ENCODE peak calls at places on chromosome 14, in seven cellular contexts. O is aorta; B is heart right ventricle; Q is GM12878; U is CD4-positive, CD25-positive, alpha-beta regulatory T cell; D is CD4-positive, alpha-beta memory T cell; S is right lobe of liver. C is an unnamed sample.

GRCh38 chr14:57182760-57183503 is 85.8 kb downstream of the EXOC5 start:
- DNase-seq in O (no peak), B (no peak), Q (no peak), U (no peak), D (no peak), S (no peak), C (no peak)

GRCh38 chr14:64753374-64753773 is 49.1 kb downstream of the PLEKHG3 start:
- DNase-seq in O (no peak), B (no peak), Q (no peak), U (no peak), D (no peak), S (no peak), C (no peak)

GRCh38 chr14:29663281-29663801 is 264.3 kb downstream of the PRKD1 start:
- DNase-seq in O (no peak), B (no peak), Q (no peak), U (no peak), D (no peak), S (no peak), C (no peak)

GRCh38 chr14:89576960-89577359 is 159.9 kb upstream of the FOXN3 start:
- DNase-seq in O (no peak), B (no peak), Q (no peak), U (no peak), D (no peak), S (no peak), C (no peak)

GRCh38 chr14:104769324-104770071 is 16.6 kb downstream of the SIVA1 start:
- DNase-seq in O (no peak), B (no peak), Q (no peak), U (no peak), D (no peak), S (no peak), C (no peak)

GRCh38 chr14:93018401-93018800 is 95.5 kb downstream of the CHGA start:
- DNase-seq in O (no peak), B (no peak), Q (no peak), U (no peak), D (no peak), S (no peak), C (no peak)

GRCh38 chr14:74922752-74923401 is at the start of gene RPS6KL1:
- DNase-seq in O (peak; percentile 89), B (peak; percentile 83), Q (no peak), U (peak; percentile 82), D (peak; percentile 63), S (peak; percentile 87), C (peak; percentile 38)

GRCh38 chr14:64951291-64951690 is 8.7 kb upstream of the GPX2 start:
- DNase-seq in O (no peak), B (no peak), Q (no peak), U (no peak), D (no peak), S (no peak), C (no peak)

GRCh38 chr14:65817011-65817410 is 404.5 kb downstream of the FUT8 start:
- DNase-seq in O (no peak), B (no peak), Q (no peak), U (no peak), D (no peak), S (no peak), C (no peak)

GRCh38 chr14:106657460-106657859 is 1131.1 kb downstream of the TMEM121 start:
- DNase-seq in O (no peak), B (no peak), Q (no peak), U (peak; percentile 58), D (peak; percentile 52), S (no peak), C (peak; percentile 35)

GRCh38 chr14:84750284-84750683 is 779.7 kb upstream of the FLRT2 start:
- DNase-seq in O (no peak), B (no peak), Q (no peak), U (no peak), D (no peak), S (no peak), C (no peak)

GRCh38 chr14:61761959-61762786 is at the start of gene SNAPC1:
- DNase-seq in O (peak; percentile 98), B (peak; percentile 97), Q (peak; percentile 96), U (peak; percentile 99), D (peak; percentile 98), S (peak; percentile 98), C (peak; percentile 98)

GRCh38 chr14:64726585-64726890 is 22.3 kb downstream of the PLEKHG3 start:
- DNase-seq in O (no peak), B (no peak), Q (no peak), U (no peak), D (peak; percentile 39), S (no peak), C (no peak)

GRCh38 chr14:50897658-50898175 is 25.9 kb downstream of the ABHD12B start:
- DNase-seq in O (no peak), B (no peak), Q (no peak), U (no peak), D (no peak), S (no peak), C (no peak)

GRCh38 chr14:50887476-50887875 is 15.6 kb downstream of the ABHD12B start:
- DNase-seq in O (no peak), B (no peak), Q (no peak), U (no peak), D (no peak), S (no peak), C (no peak)

GRCh38 chr14:50892255-50892654 is 20.4 kb downstream of the ABHD12B start:
- DNase-seq in O (no peak), B (no peak), Q (no peak), U (no peak), D (no peak), S (no peak), C (no peak)
- H3K4me3 ChIP-seq in O (no peak overlapping the region), B (no peak overlapping the region), Q (no peak overlapping the region), U (no peak overlapping the region), D (no peak overlapping the region), S (no peak overlapping the region), C (no peak overlapping the region)

DNA sequence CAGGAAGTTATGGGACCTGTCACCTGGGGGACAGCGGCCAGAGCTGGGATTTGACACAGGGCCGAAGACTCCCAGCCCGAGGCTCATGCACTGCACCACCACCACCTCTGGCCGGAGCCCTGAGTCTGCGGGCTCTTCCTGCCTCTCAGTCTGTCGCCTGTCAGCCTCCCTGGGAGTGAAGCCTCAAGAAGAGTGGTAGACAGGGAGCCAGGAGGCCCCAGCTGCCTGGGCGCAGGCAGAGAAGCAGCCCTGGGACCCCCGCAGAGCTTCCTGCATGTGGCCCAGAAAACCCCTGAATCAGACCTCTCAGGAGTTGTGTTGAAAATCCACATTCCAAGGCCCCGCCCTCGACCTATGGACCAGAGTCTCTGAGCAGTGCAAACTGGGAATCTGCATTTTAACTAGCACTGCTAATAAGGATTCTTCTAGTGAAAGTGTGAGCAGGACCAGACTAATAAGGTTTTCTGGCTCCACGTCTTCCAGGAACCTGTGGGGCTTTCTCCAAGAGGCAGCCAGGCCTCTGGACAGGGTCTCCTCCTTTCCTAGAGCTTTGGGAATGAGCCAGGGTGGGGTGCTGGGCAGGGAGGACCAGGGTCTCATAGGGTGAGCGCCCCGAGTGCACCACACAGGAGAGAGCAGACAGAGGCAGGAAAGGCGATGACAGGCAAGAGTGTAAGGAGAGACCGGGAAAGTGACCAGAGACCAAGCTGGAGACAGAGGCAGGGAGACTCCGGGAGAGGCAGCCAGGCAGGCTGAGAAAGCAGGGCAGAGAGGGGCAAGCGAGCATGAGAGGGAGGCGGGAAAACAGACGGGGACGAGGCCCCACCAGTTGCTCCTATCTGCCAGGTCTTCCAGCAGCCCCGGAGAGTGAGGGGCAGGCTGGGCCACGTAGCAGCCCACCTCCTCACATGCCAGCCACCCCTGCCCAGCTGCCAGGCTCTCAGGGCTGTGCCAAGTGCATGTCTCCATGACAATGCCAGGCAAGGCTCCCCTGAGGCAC is 112.4 kb downstream of the BCL11B start:
- DNase-seq in O (no peak), B (no peak), Q (no peak), U (no peak), D (no peak), S (no peak), C (no peak)
- H3K36me3 ChIP-seq in O (no peaks in the 10 kb centered on the region), B (no peaks in the 10 kb centered on the region), Q (no peaks in the 10 kb centered on the region), U (no peaks in the 10 kb centered on the region), D (no peaks in the 10 kb centered on the region), S (no peaks in the 10 kb centered on the region), C (no peaks in the 10 kb centered on the region)

GRCh38 chr14:36502558-36503508 is 17.2 kb downstream of the NKX2-1 start:
- DNase-seq in O (no peak), B (no peak), Q (no peak), U (no peak), D (no peak), S (no peak), C (no peak)

GRCh38 chr14:36504805-36505192 is 15.2 kb downstream of the NKX2-1 start:
- DNase-seq in O (no peak), B (no peak), Q (no peak), U (no peak), D (no peak), S (no peak), C (no peak)

GRCh38 chr14:36505892-36506731 is 13.9 kb downstream of the NKX2-1 start:
- DNase-seq in O (no peak), B (no peak), Q (no peak), U (no peak), D (no peak), S (no peak), C (no peak)

GRCh38 chr14:36505193-36505815 is 14.7 kb downstream of the NKX2-1 start:
- DNase-seq in O (no peak), B (no peak), Q (no peak), U (no peak), D (no peak), S (no peak), C (no peak)

DNA sequence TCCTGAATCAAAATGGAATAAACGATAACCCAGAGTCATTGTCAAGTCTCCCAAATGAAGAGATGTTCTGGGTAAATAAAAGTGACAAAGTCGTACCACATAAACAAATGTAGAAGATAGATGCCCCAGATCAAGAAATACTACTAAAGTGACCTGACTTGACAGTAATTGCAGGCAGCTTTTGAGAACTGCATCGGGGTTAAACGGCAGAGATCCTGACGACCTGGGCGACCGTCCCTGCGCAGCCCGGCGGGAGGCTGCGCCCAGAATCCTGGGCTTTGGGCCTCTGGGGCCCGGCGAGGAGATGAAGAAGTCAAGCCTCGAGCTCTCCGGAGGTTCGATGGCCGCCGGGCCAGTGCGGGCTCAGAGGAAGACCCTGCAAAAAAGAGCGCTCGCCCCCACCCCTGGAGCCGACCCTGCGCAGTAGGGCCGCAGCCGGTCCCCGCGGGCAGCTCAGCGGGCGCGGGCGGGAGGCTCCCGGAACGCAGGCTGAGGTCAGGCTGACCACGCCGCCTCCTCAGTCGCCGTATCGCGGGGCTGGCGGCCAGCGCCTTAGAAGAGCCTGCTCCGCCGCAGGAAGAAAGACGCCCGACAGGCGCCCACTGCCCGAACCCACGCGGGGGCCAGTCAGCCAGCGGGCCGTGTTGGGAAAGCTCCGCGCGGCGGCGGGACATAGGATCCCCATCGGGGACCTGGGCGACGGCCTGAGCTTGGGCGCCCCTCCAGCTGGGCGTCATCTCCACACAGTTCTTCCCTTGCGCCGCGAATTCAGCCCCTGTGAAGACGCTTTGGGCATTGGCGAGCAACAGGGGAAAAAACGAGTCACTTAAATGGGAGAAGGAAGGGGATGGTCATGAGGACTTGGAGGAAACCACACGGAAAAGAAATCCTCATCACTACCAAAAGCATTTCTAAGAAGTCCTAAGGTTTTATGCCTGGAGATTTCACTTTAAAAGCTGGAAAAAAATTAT is 16.0 kb downstream of the NKX2-1 start:
- DNase-seq in O (no peak), B (no peak), Q (no peak), U (no peak), D (no peak), S (no peak), C (no peak)
- H3K4me3 ChIP-seq in O (no peak overlapping the region), B (no peak overlapping the region), Q (no peak overlapping the region), U (no peak overlapping the region), D (no peak overlapping the region), S (no peak overlapping the region), C (no peak overlapping the region)

DNA sequence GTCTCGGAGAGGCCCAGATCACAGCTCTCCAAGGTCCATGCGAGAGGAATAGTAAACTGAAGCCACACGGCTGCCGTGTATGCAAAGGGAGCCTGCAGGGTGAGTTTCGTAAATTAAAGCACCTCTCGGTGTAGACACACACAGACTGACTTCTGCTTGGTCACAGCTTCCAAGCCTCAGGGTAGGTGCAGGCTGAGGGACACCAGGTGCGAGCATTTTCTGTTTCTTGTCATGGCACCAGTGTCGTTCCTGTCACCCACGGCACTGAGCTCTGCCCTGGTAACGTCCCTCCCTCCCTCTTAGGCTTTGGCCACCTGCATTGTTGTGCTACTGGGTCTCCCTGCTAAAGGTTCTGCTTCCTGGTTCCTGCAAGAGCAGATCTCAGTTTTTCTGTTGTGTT is 76.2 kb upstream of the DYNC1H1 start:
- DNase-seq in O (no peak), B (no peak), Q (no peak), U (no peak), D (no peak), S (no peak), C (no peak)
- H3K36me3 ChIP-seq in O (peaks cover 5% of the 10 kb centered on the region), B (peaks cover 43% of the 10 kb centered on the region), Q (peaks cover 21% of the 10 kb centered on the region), U (peaks cover 90% of the 10 kb centered on the region), D (peaks cover 82% of the 10 kb centered on the region), S (no peaks in the 10 kb centered on the region), C (peaks cover 74% of the 10 kb centered on the region)